ENCODE peak calls at places on chromosomes 12 and 14, in nine cellular contexts. W is GF-D8, G is stomach, I is AML-193, T is GM12878, R is mucosa of descending colon, X is A549, E is left cardiac atrium, V is lower leg skin. A is an unnamed sample.

GRCh38 chr12:15220961-15221885 is at the start of gene RERG:
- DNase-seq in R (peak; percentile 84), T (peak; percentile 5), V (peak; percentile 65), E (peak; percentile 85), G (peak; percentile 84), W (no peak), I (peak; percentile 46), X (peak; percentile 78), A (peak; percentile 80)

GRCh38 chr12:72081787-72082186 is 143.1 kb downstream of the TPH2 start:
- DNase-seq in I (no peak), E (no peak), X (no peak), G (no peak), T (no peak), W (no peak), R (no peak), V (no peak), A (no peak)

GRCh38 chr14:102155150-102155549 is 15.5 kb downstream of the WDR20 start:
- DNase-seq in G (no peak), R (no peak), I (no peak), W (no peak), E (no peak), V (no peak), X (no peak), T (no peak), A (no peak)

GRCh38 chr14:94011795-94012194 is 14.3 kb upstream of the OTUB2 start:
- DNase-seq in E (no peak), T (no peak), R (no peak), I (no peak), W (no peak), X (no peak), V (no peak), G (no peak), A (no peak)

GRCh38 chr14:77612011-77612620 is 4.3 kb downstream of the SPTLC2 start:
- DNase-seq in V (no peak), X (no peak), E (no peak), G (no peak), R (no peak), T (no peak), W (no peak), I (no peak), A (no peak)

GRCh38 chr12:52335598-52336262 is 14.5 kb upstream of the KRT83 start:
- DNase-seq in I (no peak), G (peak; percentile 43), T (no peak), V (no peak), R (peak; percentile 79), W (no peak), X (peak; percentile 50), E (no peak), A (no peak)

GRCh38 chr14:101254805-101255764 is 306.2 kb upstream of the DIO3 start:
- DNase-seq in I (no peak), E (no peak), T (no peak), W (no peak), V (no peak), G (no peak), R (no peak), X (no peak), A (no peak)

GRCh38 chr12:6224550-6224949 is 24.4 kb downstream of the CD9 start:
- DNase-seq in E (peak; percentile 66), G (no peak), V (no peak), I (no peak), R (peak; percentile 68), W (no peak), T (no peak), X (no peak), A (no peak)

GRCh38 chr12:66637693-66638301 is 41.1 kb downstream of the GRIP1 start:
- DNase-seq in G (no peak), V (no peak), T (no peak), E (no peak), I (no peak), W (no peak), R (no peak), X (no peak), A (no peak)

GRCh38 chr12:49089831-49090773 is 4.5 kb downstream of the DHH start:
- DNase-seq in G (peak; percentile 31), E (peak; percentile 66), V (no peak), T (no peak), I (peak; percentile 12), W (peak; percentile 2), X (peak; percentile 72), R (no peak), A (no peak)

GRCh38 chr12:57518920-57519757 is 1.2 kb downstream of the DDIT3 start:
- DNase-seq in X (peak; percentile 51), G (peak; percentile 43), R (peak; percentile 51), E (peak; percentile 57), I (no peak), W (peak; percentile 25), V (peak; percentile 44), T (no peak), A (no peak)

GRCh38 chr14:95495538-95496025 is 20.9 kb downstream of the SYNE3 start:
- DNase-seq in X (no peak), V (no peak), T (peak; percentile 94), R (no peak), E (no peak), W (peak; percentile 54), G (no peak), I (peak; percentile 73), A (no peak)

GRCh38 chr12:115570271-115570777 is 707.2 kb downstream of the MED13L start:
- DNase-seq in I (no peak), X (peak; percentile 69), R (no peak), V (no peak), T (no peak), W (no peak), E (no peak), G (no peak), A (no peak)

GRCh38 chr14:27134200-27134599 is 536.4 kb upstream of the NOVA1 start:
- DNase-seq in W (no peak), E (no peak), V (no peak), I (no peak), G (no peak), T (no peak), X (no peak), R (no peak), A (no peak)

GRCh38 chr12:122336015-122336946 is 70.0 kb upstream of the VPS33A start:
- DNase-seq in I (peak; percentile 42), W (no peak), E (no peak), V (no peak), T (no peak), R (peak; percentile 46), X (peak; percentile 51), G (no peak), A (no peak)